ENCODE peak calls at places on chromosome 20, in four cellular contexts. G is stomach, A is neural crest cell, J is endodermal cell. K is an unnamed sample.

GRCh38 chr20:63005862-63006564 is 751 bp downstream of the BHLHE23 start:
- DNase-seq in G (no peak), J (peak), A (no peak), K (no peak)

GRCh38 chr20:37475258-37475657 is 45.8 kb upstream of the NNAT start:
- DNase-seq in G (no peak), A (no peak), J (peak), K (no peak)

GRCh38 chr20:22862645-22863230 is 172.4 kb upstream of the SSTR4 start:
- DNase-seq in J (no peak), G (no peak), A (no peak), K (no peak)

GRCh38 chr20:4038676-4039075 is 23.3 kb upstream of the RNF24 start:
- DNase-seq in G (no peak), A (no peak), J (peak), K (no peak)

GRCh38 chr20:40579701-40580100 is 109.3 kb downstream of the MAFB start:
- DNase-seq in G (no peak), J (no peak), A (no peak), K (no peak)

GRCh38 chr20:43765933-43766332 is 39.1 kb upstream of the GTSF1L start:
- DNase-seq in A (no peak), G (no peak), J (no peak), K (no peak)

GRCh38 chr20:11229772-11230171 is 556.0 kb upstream of the JAG1 start:
- DNase-seq in G (peak), J (no peak), A (no peak), K (no peak)

GRCh38 chr20:44129996-44130718 is 56.8 kb downstream of the JPH2 start:
- DNase-seq in A (no peak), G (no peak), J (peak), K (no peak)

GRCh38 chr20:63314015-63314471 is 21.1 kb downstream of the COL20A1 start:
- DNase-seq in J (no peak), A (no peak), G (no peak), K (no peak)

GRCh38 chr20:45857836-45858250 is 429 bp downstream of the ZSWIM3 start:
- DNase-seq in A (no peak), J (peak), G (no peak), K (peak)

GRCh38 chr20:64146936-64147451 is 17.3 kb upstream of the MYT1 start:
- DNase-seq in J (no peak), G (no peak), A (no peak), K (peak)

GRCh38 chr20:37856932-37857660 is 45.8 kb upstream of the VSTM2L start:
- DNase-seq in J (no peak), G (no peak), A (no peak), K (no peak)

GRCh38 chr20:26163890-26164289 is 467.2 kb upstream of the ZNF337 start:
- DNase-seq in G (no peak), A (no peak), J (no peak), K (no peak)

GRCh38 chr20:46699651-46700359 is 9.6 kb upstream of the SLC2A10 start:
- DNase-seq in A (no peak), J (peak), G (no peak), K (no peak)

GRCh38 chr20:6768228-6769185 is 1.0 kb downstream of the BMP2 start:
- DNase-seq in G (peak), J (peak), A (peak), K (no peak)

GRCh38 chr20:44475694-44476560 is at the start of gene TTPAL:
- DNase-seq in G (peak), J (peak), A (peak), K (peak)

GRCh38 chr20:830011-830521 is 3.4 kb upstream of the FAM110A start:
- DNase-seq in G (no peak), J (no peak), A (no peak), K (no peak)

GRCh38 chr20:39269031-39269461 is 306.9 kb downstream of the DHX35 start:
- DNase-seq in A (peak), J (peak), G (peak), K (peak)

GRCh38 chr20:37823276-37823980 is 79.5 kb upstream of the VSTM2L start:
- DNase-seq in G (no peak), J (no peak), A (no peak), K (no peak)

GRCh38 chr20:58716476-58717277 is 24.1 kb downstream of the NPEPL1 start:
- DNase-seq in G (peak), A (peak), J (peak), K (no peak)

GRCh38 chr20:60787264-60787663 is 464.8 kb upstream of the CDH4 start:
- DNase-seq in A (no peak), J (no peak), G (no peak), K (no peak)

GRCh38 chr20:17936791-17937687 is 31.6 kb downstream of the SNX5 start:
- DNase-seq in A (no peak), J (peak), G (peak), K (no peak)

GRCh38 chr20:12925214-12925755 is 83.5 kb upstream of the SPTLC3 start:
- DNase-seq in J (peak), G (peak), A (peak), K (no peak)

GRCh38 chr20:48901326-48901725 is 20.2 kb upstream of the ARFGEF2 start:
- DNase-seq in A (no peak), G (no peak), J (no peak), K (no peak)

GRCh38 chr20:62136283-62137091 is 6.7 kb downstream of the PSMA7 start:
- DNase-seq in A (peak), J (peak), G (peak), K (peak)

GRCh38 chr20:54680872-54681297 is 205.5 kb downstream of the DOK5 start:
- DNase-seq in J (peak), A (peak), G (no peak), K (no peak)
- TF ChIP-seq CTCF in J (peak), A (peak), G (peak), K (peak)

GRCh38 chr20:31547017-31547675 is 32.9 kb downstream of the HM13 start:
- DNase-seq in G (peak), A (peak), J (peak), K (peak)
- TF ChIP-seq CTCF in G (no peak), A (no peak), J (peak), K (no peak)

GRCh38 chr20:50363479-50363878 is 146.7 kb upstream of the PTPN1 start:
- DNase-seq in A (no peak), G (no peak), J (no peak), K (no peak)
- TF ChIP-seq CTCF in A (no peak), G (no peak), J (no peak), K (no peak)

GRCh38 chr20:19568128-19568527 is 189.9 kb upstream of the RIN2 start:
- DNase-seq in J (no peak), A (no peak), G (no peak), K (no peak)
- TF ChIP-seq CTCF in J (no peak), A (no peak), G (no peak), K (no peak)

GRCh38 chr20:50508171-50508761 is 1.9 kb upstream of the PTPN1 start:
- DNase-seq in A (no peak), G (no peak), J (peak), K (no peak)

GRCh38 chr20:50504231-50504823 is 5.9 kb upstream of the PTPN1 start:
- DNase-seq in G (no peak), A (no peak), J (no peak), K (no peak)

GRCh38 chr20:50509923-50510705 is at the start of gene PTPN1:
- DNase-seq in J (peak), A (peak), G (peak), K (peak)

GRCh38 chr20:50501970-50502745 is 8.0 kb upstream of the PTPN1 start:
- DNase-seq in J (no peak), G (no peak), A (no peak), K (no peak)

GRCh38 chr20:50506270-50506579 is 4.0 kb upstream of the PTPN1 start:
- DNase-seq in G (no peak), A (no peak), J (no peak), K (no peak)
- TF ChIP-seq CTCF in G (no peak), A (no peak), J (peak), K (peak)

GRCh38 chr20:24164360-24164759 is 175.8 kb upstream of the GGTLC1 start:
- DNase-seq in J (peak), G (no peak), A (peak), K (no peak)
- TF ChIP-seq CTCF in J (peak), G (no peak), A (peak), K (peak)

GRCh38 chr20:50484271-50484976 is 25.8 kb upstream of the PTPN1 start:
- DNase-seq in G (no peak), J (no peak), A (no peak), K (no peak)
- TF ChIP-seq CTCF in G (no peak), J (no peak), A (no peak), K (no peak)

GRCh38 chr20:9884666-9885065 is 45.8 kb upstream of the PAK5 start:
- DNase-seq in A (no peak), G (no peak), J (no peak), K (no peak)

GRCh38 chr20:9889270-9889981 is 50.5 kb upstream of the PAK5 start:
- DNase-seq in G (no peak), J (no peak), A (no peak), K (no peak)

GRCh38 chr20:9886227-9886626 is 47.4 kb upstream of the PAK5 start:
- DNase-seq in G (no peak), A (no peak), J (no peak), K (no peak)

GRCh38 chr20:9878096-9878495 is 39.2 kb upstream of the PAK5 start:
- DNase-seq in A (no peak), G (no peak), J (no peak), K (no peak)

DNA sequence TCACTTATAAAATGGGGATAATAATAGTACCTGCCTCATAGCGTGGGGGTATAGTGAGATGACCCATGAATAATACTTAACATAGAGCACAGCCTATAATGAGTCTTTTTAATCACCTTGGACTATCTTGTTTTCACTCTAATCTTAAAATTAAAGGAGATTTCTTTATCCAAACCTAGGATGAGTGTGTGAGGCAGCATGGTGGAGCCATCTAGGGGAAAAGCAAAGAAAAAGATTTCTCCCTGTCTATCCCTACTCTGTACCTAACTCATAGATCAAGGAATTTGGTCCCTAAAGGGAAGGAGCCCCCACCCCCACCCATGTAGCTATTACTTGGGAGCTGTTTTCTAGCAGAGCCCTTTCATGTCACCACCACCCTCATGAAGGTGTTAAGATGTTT is 45.2 kb upstream of the PAK5 start:
- DNase-seq in J (peak), A (no peak), G (no peak), K (no peak)
- TF ChIP-seq CTCF in J (peak), A (peak), G (no peak), K (peak)